ENCODE peak calls at places on chromosomes 6 and 20, in eight cellular contexts. X is IMR-90, L is ovary, U is uterus, D is adrenal gland, V is A549, S is suprapubic skin, T is heart left ventricle. C is an unnamed sample. For H3K4me1, the result is how much of the 10 kb centered on the place peaks cover.

GRCh38 chr6:27388293-27389197 is at the start of gene ZNF391:
- DNase-seq in S (peak), V (peak), U (peak), D (peak), L (peak), X (peak), T (peak), C (peak)

GRCh38 chr6:157292202-157292601 is 31.1 kb downstream of the TMEM242 start:
- DNase-seq in D (no peak), L (no peak), U (no peak), V (no peak), T (no peak), S (no peak), X (no peak), C (no peak)

GRCh38 chr6:29793796-29794195 is 33.8 kb upstream of the HLA-G start:
- DNase-seq in T (no peak), X (no peak), S (no peak), L (no peak), D (no peak), U (no peak), V (no peak), C (no peak)

GRCh38 chr20:49986049-49986448 is 3.3 kb downstream of the SNAI1 start:
- DNase-seq in D (no peak), S (no peak), T (no peak), V (no peak), L (no peak), X (no peak), U (no peak), C (no peak)

GRCh38 chr20:10511507-10512231 is 76.6 kb downstream of the SLX4IP start:
- DNase-seq in T (peak), L (peak), V (peak), X (peak), S (peak), U (peak), D (peak), C (peak)

GRCh38 chr6:10692965-10693538 is 1.4 kb downstream of the C6orf52 start:
- DNase-seq in S (no peak), V (no peak), D (no peak), T (no peak), U (no peak), L (no peak), X (no peak), C (no peak)

GRCh38 chr6:110816677-110817076 is 1.4 kb upstream of the CDK19 start:
- DNase-seq in X (no peak), T (peak), V (no peak), S (no peak), U (no peak), L (no peak), D (no peak), C (peak)

GRCh38 chr20:61527626-61528025 is 275.6 kb downstream of the CDH4 start:
- DNase-seq in L (no peak), S (no peak), D (no peak), X (no peak), U (no peak), V (no peak), T (no peak), C (no peak)

GRCh38 chr20:10651227-10651990 is 22.4 kb downstream of the JAG1 start:
- DNase-seq in X (peak), D (no peak), S (peak), T (peak), L (no peak), V (no peak), U (peak), C (no peak)

GRCh38 chr6:20699402-20699801 is 165.1 kb downstream of the CDKAL1 start:
- DNase-seq in S (no peak), V (no peak), L (no peak), X (no peak), U (no peak), T (no peak), D (no peak), C (peak)

GRCh38 chr20:48760403-48760889 is 67.4 kb downstream of the PREX1 start:
- DNase-seq in D (no peak), X (peak), S (no peak), U (no peak), V (no peak), L (no peak), T (no peak), C (no peak)
- TF ChIP-seq POLR2A in D (no peak), X (no peak), S (no peak), U (no peak), V (no peak), L (no peak), T (no peak), C (no peak)

GRCh38 chr20:43991264-43991663 is 76.6 kb downstream of the TOX2 start:
- DNase-seq in D (no peak), X (no peak), L (no peak), V (no peak), T (no peak), U (no peak), S (no peak), C (no peak)
- H3K4me1 ChIP-seq in D (under half), X (under half), L (under half), V (under half), T (under half), U (under half), S (under half), C (under half)

DNA sequence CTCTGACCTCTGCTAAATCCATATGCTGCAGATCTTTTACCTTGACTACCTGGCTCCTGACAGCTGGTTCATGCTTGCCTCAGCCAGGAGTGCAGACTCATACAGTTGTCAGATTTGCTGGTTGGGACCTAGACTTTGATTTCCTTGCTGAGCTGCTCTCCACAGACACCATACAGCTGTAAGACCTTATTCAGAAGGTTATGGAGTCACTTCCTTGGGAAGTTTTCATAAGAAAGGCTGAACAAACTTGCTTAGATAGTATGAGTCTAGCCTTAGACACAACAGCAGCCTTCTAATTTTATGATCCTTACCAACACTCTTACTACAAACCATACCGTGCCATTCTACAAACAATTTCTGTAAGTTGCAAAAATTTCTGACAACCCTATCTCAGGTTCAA is 102.9 kb downstream of the EDN1 start:
- DNase-seq in X (no peak), D (no peak), S (no peak), V (no peak), U (no peak), T (no peak), L (no peak), C (no peak)
- TF ChIP-seq POLR2A in X (no peak), D (no peak), S (no peak), V (no peak), U (no peak), T (no peak), L (no peak), C (no peak)

GRCh38 chr6:39224058-39224457 is 5.2 kb downstream of the KCNK5 start:
- DNase-seq in L (no peak), T (no peak), U (no peak), S (no peak), D (no peak), X (no peak), V (no peak), C (no peak)

GRCh38 chr6:39221746-39222641 is 7.3 kb downstream of the KCNK5 start:
- DNase-seq in D (no peak), S (no peak), L (no peak), T (no peak), U (no peak), X (no peak), V (no peak), C (no peak)

GRCh38 chr6:39225543-39225942 is 3.7 kb downstream of the KCNK5 start:
- DNase-seq in S (no peak), T (no peak), V (no peak), U (no peak), L (no peak), D (no peak), X (no peak), C (no peak)

GRCh38 chr6:39224523-39225182 is 4.6 kb downstream of the KCNK5 start:
- DNase-seq in D (no peak), V (no peak), L (peak), U (no peak), X (no peak), S (no peak), T (no peak), C (no peak)

DNA sequence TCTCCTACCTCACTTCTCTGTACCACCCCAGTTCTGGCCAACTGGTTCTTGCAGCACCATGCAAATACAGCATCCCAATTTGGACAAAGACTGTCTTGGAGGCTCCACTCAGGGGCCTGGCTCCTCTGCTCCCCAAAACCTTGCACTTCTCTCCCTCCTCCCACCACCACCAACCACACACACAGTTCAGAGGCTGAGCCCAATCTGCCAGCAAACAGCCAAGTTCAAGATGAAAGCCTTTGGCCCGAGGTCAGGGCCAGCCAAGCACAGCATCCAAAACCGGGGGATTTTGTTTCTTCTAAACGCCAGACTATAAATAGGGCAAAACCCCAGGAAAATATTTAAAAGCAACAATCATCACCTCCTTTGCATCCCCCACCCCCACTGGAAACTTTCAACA is 5.7 kb downstream of the KCNK5 start:
- DNase-seq in S (no peak), L (no peak), D (no peak), X (no peak), U (no peak), T (no peak), V (no peak), C (no peak)
- H3K4me1 ChIP-seq in S (under half), L (under half), D (under half), X (under half), U (under half), T (under half), V (under half), C (half or more)

DNA sequence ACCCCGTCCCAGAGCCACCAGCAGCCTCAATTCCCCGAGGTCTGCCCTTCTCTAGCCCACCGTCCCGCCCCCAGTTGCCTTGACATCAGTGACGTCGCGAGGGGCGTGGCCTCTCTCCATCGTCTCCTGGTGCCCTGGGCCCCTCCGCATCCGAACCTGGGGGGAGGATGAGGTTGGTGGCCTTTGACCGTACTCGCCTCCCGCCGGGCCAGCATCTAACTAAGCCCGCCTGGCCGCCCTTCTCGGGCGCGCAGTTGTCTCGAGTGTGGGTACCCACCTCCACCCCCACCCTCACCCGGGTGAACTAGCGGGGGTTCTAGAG is 5.5 kb upstream of the ARMC12 start:
- DNase-seq in L (peak), D (peak), V (peak), S (peak), X (peak), T (peak), U (peak), C (peak)
- TF ChIP-seq POLR2A in L (peak), D (peak), V (peak), S (peak), X (no peak), T (peak), U (peak), C (peak)

DNA sequence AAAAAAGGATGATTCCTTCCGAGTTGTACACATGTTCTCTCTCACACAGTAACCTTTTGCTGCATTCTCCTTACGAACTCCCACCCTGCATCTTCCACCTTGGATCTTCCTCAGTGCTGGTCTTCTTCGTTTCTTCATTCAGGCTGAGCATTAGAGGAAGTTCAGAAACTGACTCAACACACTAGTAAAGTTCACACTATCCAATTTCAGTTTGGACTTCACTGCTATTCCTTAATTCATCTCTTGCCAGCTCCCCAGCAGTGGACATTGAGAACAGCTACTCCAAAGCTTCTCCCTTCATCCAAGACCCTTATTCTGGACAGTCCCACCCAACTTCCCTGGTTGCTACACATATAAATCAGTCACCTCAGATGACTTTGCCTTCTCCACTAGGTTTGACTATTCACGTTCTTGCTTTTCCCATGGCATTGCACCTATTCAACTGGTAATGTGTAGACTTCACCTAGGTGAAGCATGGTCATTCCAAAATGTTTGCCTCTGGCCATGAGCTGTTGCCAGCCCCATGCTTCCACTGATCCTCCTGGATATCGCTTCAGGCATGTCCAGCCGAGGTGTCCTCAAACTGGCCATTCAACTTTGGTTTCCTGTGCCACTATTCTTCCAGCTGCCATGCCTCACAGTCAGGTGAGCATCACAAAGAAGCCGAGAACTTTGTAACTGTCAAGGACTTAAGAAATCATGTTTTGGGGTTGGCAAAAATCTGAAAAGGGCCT is 103.9 kb upstream of the EMILIN3 start:
- DNase-seq in V (no peak), U (no peak), X (no peak), S (no peak), D (no peak), L (no peak), T (no peak), C (no peak)
- H3K4me1 ChIP-seq in V (under half), U (under half), X (under half), S (under half), D (under half), L (under half), T (under half), C (under half)

C was measured in body of pancreas.